ENCODE peak calls at places on chromosomes 7 and 10, in six cellular contexts. One of them, this sample, is unnamed.

GRCh38 chr7:25952277-25953057 is 199.5 kb upstream of the NFE2L3 start:
- DNase-seq in GM20000: no peak
- DNase-seq in AG10803: no peak
- DNase-seq in GM10248: no peak
- DNase-seq in gastrocnemius medialis: no peak
- DNase-seq in adrenal gland: no peak
- DNase-seq in this sample: no peak

GRCh38 chr10:117112220-117112619 is 25.9 kb downstream of the VAX1 start:
- DNase-seq in GM10248: no peak
- DNase-seq in adrenal gland: no peak
- DNase-seq in GM20000: no peak
- DNase-seq in AG10803: no peak
- DNase-seq in gastrocnemius medialis: no peak
- DNase-seq in this sample: no peak

GRCh38 chr10:8102708-8103401 is 48.4 kb downstream of the GATA3 start:
- DNase-seq in AG10803: no peak
- DNase-seq in GM10248: peak; percentile 64
- DNase-seq in adrenal gland: no peak
- DNase-seq in GM20000: peak; percentile 53
- DNase-seq in gastrocnemius medialis: no peak
- DNase-seq in this sample: peak; percentile 70

GRCh38 chr10:119501690-119502089 is 40.8 kb downstream of the RGS10 start:
- DNase-seq in GM10248: peak; percentile 44
- DNase-seq in AG10803: no peak
- DNase-seq in gastrocnemius medialis: no peak
- DNase-seq in GM20000: no peak
- DNase-seq in adrenal gland: no peak
- DNase-seq in this sample: peak; percentile 48

GRCh38 chr7:2143981-2144595 is 88.7 kb downstream of the MAD1L1 start:
- DNase-seq in adrenal gland: no peak
- DNase-seq in GM20000: no peak
- DNase-seq in AG10803: no peak
- DNase-seq in GM10248: no peak
- DNase-seq in gastrocnemius medialis: no peak
- DNase-seq in this sample: no peak

GRCh38 chr7:18958627-18959026 is 158.8 kb downstream of the TWIST1 start:
- DNase-seq in gastrocnemius medialis: no peak
- DNase-seq in adrenal gland: no peak
- DNase-seq in GM10248: no peak
- DNase-seq in GM20000: no peak
- DNase-seq in AG10803: peak; percentile 87
- DNase-seq in this sample: no peak

GRCh38 chr7:133039614-133040013 is 42.3 kb downstream of the CHCHD3 start:
- DNase-seq in AG10803: no peak
- DNase-seq in adrenal gland: no peak
- DNase-seq in gastrocnemius medialis: no peak
- DNase-seq in GM20000: no peak
- DNase-seq in GM10248: no peak
- DNase-seq in this sample: no peak

GRCh38 chr10:17028843-17029580 is 100.6 kb downstream of the CUBN start:
- DNase-seq in gastrocnemius medialis: no peak
- DNase-seq in adrenal gland: no peak
- DNase-seq in AG10803: no peak
- DNase-seq in GM10248: no peak
- DNase-seq in GM20000: no peak
- DNase-seq in this sample: no peak

GRCh38 chr7:115271332-115272235 is 349.7 kb downstream of the MDFIC start:
- DNase-seq in AG10803: peak; percentile 81
- DNase-seq in gastrocnemius medialis: no peak
- DNase-seq in adrenal gland: no peak
- DNase-seq in GM10248: no peak
- DNase-seq in GM20000: no peak
- DNase-seq in this sample: no peak

GRCh38 chr7:151816562-151817314 is 60.2 kb downstream of the PRKAG2 start:
- DNase-seq in AG10803: no peak
- DNase-seq in gastrocnemius medialis: no peak
- DNase-seq in GM10248: no peak
- DNase-seq in adrenal gland: no peak
- DNase-seq in GM20000: no peak
- DNase-seq in this sample: no peak

GRCh38 chr10:36725581-36726520 is 399.5 kb upstream of the ANKRD30A start:
- DNase-seq in adrenal gland: peak; percentile 19
- DNase-seq in AG10803: peak; percentile 92
- DNase-seq in GM20000: no peak
- DNase-seq in GM10248: no peak
- DNase-seq in gastrocnemius medialis: peak; percentile 31
- DNase-seq in this sample: no peak

GRCh38 chr10:33507662-33508425 is 173.4 kb upstream of the NRP1 start:
- DNase-seq in GM10248: no peak
- DNase-seq in gastrocnemius medialis: no peak
- DNase-seq in GM20000: no peak
- DNase-seq in adrenal gland: no peak
- DNase-seq in AG10803: no peak
- DNase-seq in this sample: no peak

GRCh38 chr7:1081336-1081735 is 6.6 kb upstream of the GPER1 start:
- DNase-seq in AG10803: no peak
- DNase-seq in adrenal gland: no peak
- DNase-seq in GM20000: no peak
- DNase-seq in GM10248: no peak
- DNase-seq in gastrocnemius medialis: no peak
- DNase-seq in this sample: no peak

GRCh38 chr7:95324396-95324795 is at the start of gene PON1:
- DNase-seq in gastrocnemius medialis: no peak
- DNase-seq in GM10248: no peak
- DNase-seq in AG10803: no peak
- DNase-seq in adrenal gland: peak; percentile 38
- DNase-seq in GM20000: no peak
- DNase-seq in this sample: no peak

GRCh38 chr10:110141185-110141584 is 66.2 kb upstream of the MXI1 start:
- DNase-seq in gastrocnemius medialis: no peak
- DNase-seq in GM10248: no peak
- DNase-seq in GM20000: no peak
- DNase-seq in adrenal gland: no peak
- DNase-seq in AG10803: peak; percentile 27
- DNase-seq in this sample: no peak

GRCh38 chr7:774161-775109 is 47.4 kb upstream of the PRKAR1B start:
- DNase-seq in GM10248: peak; percentile 81
- DNase-seq in GM20000: peak; percentile 85
- DNase-seq in adrenal gland: peak; percentile 64
- DNase-seq in AG10803: peak; percentile 16
- DNase-seq in gastrocnemius medialis: peak; percentile 40
- DNase-seq in this sample: peak; percentile 86

GRCh38 chr7:36764929-36765328 is 40.6 kb upstream of the AOAH start:
- DNase-seq in gastrocnemius medialis: no peak
- DNase-seq in GM10248: no peak
- DNase-seq in GM20000: no peak
- DNase-seq in AG10803: no peak
- DNase-seq in adrenal gland: no peak
- DNase-seq in this sample: no peak

GRCh38 chr10:97904026-97904410 is 54.4 kb downstream of the GOLGA7B start:
- DNase-seq in GM20000: no peak
- DNase-seq in adrenal gland: no peak
- DNase-seq in GM10248: no peak
- DNase-seq in gastrocnemius medialis: no peak
- DNase-seq in AG10803: no peak
- DNase-seq in this sample: no peak

GRCh38 chr10:75250934-75251333 is 15.2 kb upstream of the COMTD1 start:
- DNase-seq in gastrocnemius medialis: no peak
- DNase-seq in adrenal gland: no peak
- DNase-seq in GM10248: no peak
- DNase-seq in AG10803: no peak
- DNase-seq in GM20000: no peak
- DNase-seq in this sample: peak; percentile 6
- TF ChIP-seq CTCF in gastrocnemius medialis: no peak
- TF ChIP-seq CTCF in adrenal gland: no peak
- TF ChIP-seq CTCF in GM10248: no peak
- TF ChIP-seq CTCF in AG10803: no peak
- TF ChIP-seq CTCF in GM20000: no peak
- TF ChIP-seq CTCF in this sample: no peak

GRCh38 chr7:97149843-97150242 is 32.3 kb downstream of the SDHAF3 start:
- DNase-seq in adrenal gland: no peak
- DNase-seq in GM10248: no peak
- DNase-seq in gastrocnemius medialis: no peak
- DNase-seq in AG10803: peak; percentile 37
- DNase-seq in GM20000: no peak
- DNase-seq in this sample: no peak

GRCh38 chr7:97145068-97145467 is 27.6 kb downstream of the SDHAF3 start:
- DNase-seq in GM20000: no peak
- DNase-seq in AG10803: peak; percentile 48
- DNase-seq in GM10248: no peak
- DNase-seq in adrenal gland: no peak
- DNase-seq in gastrocnemius medialis: no peak
- DNase-seq in this sample: no peak
- TF ChIP-seq CTCF in GM20000: no peak
- TF ChIP-seq CTCF in AG10803: peak; percentile 66
- TF ChIP-seq CTCF in GM10248: peak; percentile 46
- TF ChIP-seq CTCF in adrenal gland: peak; percentile 62
- TF ChIP-seq CTCF in gastrocnemius medialis: no peak
- TF ChIP-seq CTCF in this sample: peak; percentile 17

DNA sequence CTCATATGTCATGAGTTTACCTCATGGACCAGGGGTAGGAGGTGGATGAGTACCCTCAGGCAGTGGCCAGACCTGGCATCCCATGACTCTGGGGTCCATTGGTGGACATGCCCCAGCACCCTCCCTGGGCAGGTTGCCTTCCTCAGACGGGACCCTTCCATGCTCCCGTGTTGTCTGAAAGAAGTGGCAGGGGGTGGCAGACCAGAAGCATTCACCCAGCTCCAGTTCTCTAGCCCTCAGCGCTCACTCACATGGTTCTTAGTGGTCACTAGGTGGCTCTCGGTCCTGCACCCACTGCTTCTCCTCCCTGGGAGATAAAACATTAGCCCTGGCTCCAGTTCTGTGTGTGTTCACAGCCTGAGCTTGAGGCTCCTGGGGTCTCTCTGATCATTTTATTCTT is 6.0 kb downstream of the RBP3 start:
- DNase-seq in GM10248: no peak
- DNase-seq in GM20000: no peak
- DNase-seq in AG10803: no peak
- DNase-seq in adrenal gland: no peak
- DNase-seq in gastrocnemius medialis: no peak
- DNase-seq in this sample: no peak
- TF ChIP-seq CTCF in GM10248: no peak
- TF ChIP-seq CTCF in GM20000: no peak
- TF ChIP-seq CTCF in AG10803: peak; percentile 28
- TF ChIP-seq CTCF in adrenal gland: no peak
- TF ChIP-seq CTCF in gastrocnemius medialis: no peak
- TF ChIP-seq CTCF in this sample: no peak

GRCh38 chr10:130339911-130340310 is 203.7 kb downstream of the GLRX3 start:
- DNase-seq in GM20000: no peak
- DNase-seq in GM10248: no peak
- DNase-seq in gastrocnemius medialis: no peak
- DNase-seq in AG10803: no peak
- DNase-seq in adrenal gland: no peak
- DNase-seq in this sample: no peak

GRCh38 chr10:130339091-130339490 is 202.9 kb downstream of the GLRX3 start:
- DNase-seq in GM10248: no peak
- DNase-seq in adrenal gland: no peak
- DNase-seq in GM20000: no peak
- DNase-seq in AG10803: no peak
- DNase-seq in gastrocnemius medialis: no peak
- DNase-seq in this sample: no peak

GRCh38 chr10:130340816-130341215 is 204.6 kb downstream of the GLRX3 start:
- DNase-seq in adrenal gland: no peak
- DNase-seq in GM20000: no peak
- DNase-seq in gastrocnemius medialis: no peak
- DNase-seq in AG10803: no peak
- DNase-seq in GM10248: no peak
- DNase-seq in this sample: no peak

GRCh38 chr10:130338588-130339070 is 202.4 kb downstream of the GLRX3 start:
- DNase-seq in gastrocnemius medialis: no peak
- DNase-seq in adrenal gland: no peak
- DNase-seq in GM20000: no peak
- DNase-seq in AG10803: no peak
- DNase-seq in GM10248: no peak
- DNase-seq in this sample: no peak

GRCh38 chr10:130341325-130341724 is 205.1 kb downstream of the GLRX3 start:
- DNase-seq in gastrocnemius medialis: no peak
- DNase-seq in adrenal gland: peak; percentile 15
- DNase-seq in GM10248: no peak
- DNase-seq in AG10803: no peak
- DNase-seq in GM20000: no peak
- DNase-seq in this sample: no peak
- TF ChIP-seq CTCF in gastrocnemius medialis: no peak
- TF ChIP-seq CTCF in adrenal gland: peak; percentile 44
- TF ChIP-seq CTCF in GM10248: no peak
- TF ChIP-seq CTCF in AG10803: no peak
- TF ChIP-seq CTCF in GM20000: peak; percentile 42
- TF ChIP-seq CTCF in this sample: no peak

GRCh38 chr7:137169282-137169698 is 174.2 kb downstream of the PTN start:
- DNase-seq in gastrocnemius medialis: peak; percentile 12
- DNase-seq in AG10803: peak; percentile 76
- DNase-seq in GM20000: no peak
- DNase-seq in adrenal gland: peak; percentile 69
- DNase-seq in GM10248: no peak
- DNase-seq in this sample: peak; percentile 18
- TF ChIP-seq CTCF in gastrocnemius medialis: no peak
- TF ChIP-seq CTCF in AG10803: peak; percentile 95
- TF ChIP-seq CTCF in GM20000: no peak
- TF ChIP-seq CTCF in adrenal gland: peak; percentile 75
- TF ChIP-seq CTCF in GM10248: no peak
- TF ChIP-seq CTCF in this sample: no peak

DNA sequence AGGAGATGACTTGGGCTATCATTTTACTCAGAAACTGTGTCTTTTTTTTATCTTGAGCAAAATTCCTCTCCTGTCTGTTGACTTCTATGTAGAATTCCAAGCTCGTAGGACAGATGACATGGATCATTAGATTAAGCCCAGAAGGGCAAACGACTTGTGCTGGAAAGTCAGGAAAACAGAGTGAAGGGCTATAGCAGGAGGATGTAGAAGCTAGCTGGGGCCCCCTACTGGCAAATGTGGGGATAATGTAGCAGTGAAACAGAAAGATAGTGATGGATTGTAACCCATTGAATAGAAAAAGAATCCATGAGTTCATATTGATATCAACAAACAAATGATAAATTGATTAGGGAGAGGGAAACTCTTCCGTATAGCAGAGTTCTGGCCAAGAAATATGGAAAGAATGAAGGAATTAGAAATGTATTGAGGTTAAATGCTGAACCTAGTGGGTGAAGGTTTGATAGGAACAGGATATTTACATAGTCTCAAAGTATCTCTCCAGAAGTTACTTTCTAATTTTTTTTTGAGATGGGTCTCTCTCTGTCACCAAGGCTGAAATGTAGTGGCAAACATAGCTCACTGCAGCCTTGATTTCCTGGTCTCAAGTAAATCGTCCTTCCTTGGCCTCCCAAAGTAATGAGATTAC is 103.6 kb downstream of the LYZL1 start:
- DNase-seq in adrenal gland: peak; percentile 63
- DNase-seq in gastrocnemius medialis: no peak
- DNase-seq in GM20000: peak; percentile 51
- DNase-seq in GM10248: peak; percentile 52
- DNase-seq in AG10803: peak; percentile 36
- DNase-seq in this sample: peak; percentile 55
- TF ChIP-seq CTCF in adrenal gland: peak; percentile 71
- TF ChIP-seq CTCF in gastrocnemius medialis: peak; percentile 71
- TF ChIP-seq CTCF in GM20000: peak; percentile 44
- TF ChIP-seq CTCF in GM10248: peak; percentile 56
- TF ChIP-seq CTCF in AG10803: peak; percentile 92
- TF ChIP-seq CTCF in this sample: peak; percentile 74

GRCh38 chr10:96643920-96644319 is 57.1 kb upstream of the TM9SF3 start:
- DNase-seq in gastrocnemius medialis: no peak
- DNase-seq in adrenal gland: no peak
- DNase-seq in AG10803: no peak
- DNase-seq in GM10248: no peak
- DNase-seq in GM20000: no peak
- DNase-seq in this sample: no peak
- TF ChIP-seq CTCF in gastrocnemius medialis: no peak
- TF ChIP-seq CTCF in adrenal gland: no peak
- TF ChIP-seq CTCF in AG10803: no peak
- TF ChIP-seq CTCF in GM10248: peak; percentile 25
- TF ChIP-seq CTCF in GM20000: no peak
- TF ChIP-seq CTCF in this sample: no peak